ENCODE peak calls at places on chromosomes 16 and 17, in nine cellular contexts. D is CD4-positive, alpha-beta T cell; M is cardiac muscle cell; A is left ventricle myocardium inferior; N is fibroblast of lung; C is mammary epithelial cell; L is A549; U is transverse colon; R is HFFc6. X is an unnamed sample.
A peak's percentile ranks its signal among the peaks of the same experiment; 100 is the strongest.

GRCh38 chr16:21722771-21723460 is 59.1 kb downstream of the OTOA start:
- DNase-seq in D (no peak), M (no peak), A (no peak), N (no peak), C (no peak), L (no peak), U (no peak), R (no peak), X (no peak)

GRCh38 chr17:82303944-82304808 is 13.2 kb downstream of the CD7 start:
- DNase-seq in D (no peak), M (peak; percentile 73), A (no peak), N (no peak), C (no peak), L (no peak), U (no peak), R (no peak), X (no peak)

GRCh38 chr16:28110074-28110473 is 46.6 kb upstream of the GSG1L start:
- DNase-seq in D (no peak), M (peak; percentile 72), A (no peak), N (no peak), C (no peak), L (no peak), U (no peak), R (no peak), X (no peak)

GRCh38 chr17:59547131-59547915 is 18.1 kb upstream of the DHX40 start:
- DNase-seq in D (no peak), M (peak; percentile 43), A (no peak), N (peak; percentile 10), C (no peak), L (no peak), U (no peak), R (no peak), X (no peak)

GRCh38 chr17:75913537-75914210 is 9.0 kb upstream of the MRPL38 start:
- DNase-seq in D (no peak), M (no peak), A (no peak), N (no peak), C (no peak), L (no peak), U (no peak), R (no peak), X (no peak)

GRCh38 chr16:81738831-81739496 is 40.1 kb upstream of the PLCG2 start:
- DNase-seq in D (no peak), M (no peak), A (peak; percentile 53), N (no peak), C (no peak), L (no peak), U (peak; percentile 71), R (no peak), X (no peak)

GRCh38 chr16:88494335-88495154 is 41.5 kb downstream of the ZFPM1 start:
- DNase-seq in D (no peak), M (no peak), A (no peak), N (no peak), C (no peak), L (no peak), U (no peak), R (no peak), X (no peak)

GRCh38 chr16:53282975-53283946 is 151.0 kb upstream of the RBL2 start:
- DNase-seq in D (no peak), M (peak; percentile 62), A (no peak), N (peak; percentile 32), C (peak; percentile 38), L (peak; percentile 65), U (no peak), R (peak; percentile 57), X (no peak)

GRCh38 chr17:10073026-10073425 is 125.4 kb downstream of the GAS7 start:
- DNase-seq in D (no peak), M (no peak), A (no peak), N (no peak), C (peak; percentile 4), L (no peak), U (no peak), R (no peak), X (no peak)

GRCh38 chr17:80112471-80113032 is 11.2 kb downstream of the GAA start:
- DNase-seq in D (no peak), M (no peak), A (no peak), N (no peak), C (no peak), L (no peak), U (no peak), R (no peak), X (no peak)

GRCh38 chr16:12455287-12455798 is 348.3 kb downstream of the CPPED1 start:
- DNase-seq in D (peak; percentile 50), M (peak; percentile 67), A (peak; percentile 42), N (peak; percentile 50), C (peak; percentile 35), L (peak; percentile 62), U (peak; percentile 59), R (peak; percentile 58), X (no peak)

GRCh38 chr17:3693829-3694231 is 2.1 kb downstream of the P2RX5 start:
- DNase-seq in D (no peak), M (no peak), A (no peak), N (no peak), C (no peak), L (no peak), U (peak; percentile 27), R (no peak), X (no peak)

GRCh38 chr17:60857521-60857920 is 179.9 kb downstream of the BCAS3 start:
- DNase-seq in D (no peak), M (no peak), A (no peak), N (no peak), C (no peak), L (no peak), U (no peak), R (no peak), X (no peak)

GRCh38 chr17:77569846-77570564 is 388.5 kb upstream of the TNRC6C start:
- DNase-seq in D (no peak), M (no peak), A (no peak), N (no peak), C (no peak), L (no peak), U (no peak), R (no peak), X (no peak)

GRCh38 chr17:73474370-73474988 is 162.7 kb upstream of the CDC42EP4 start:
- DNase-seq in D (no peak), M (peak; percentile 83), A (peak; percentile 79), N (peak; percentile 61), C (peak; percentile 75), L (peak; percentile 60), U (peak; percentile 67), R (no peak), X (no peak)

GRCh38 chr16:65180986-65181710 is 59.3 kb upstream of the CDH11 start:
- DNase-seq in D (no peak), M (peak; percentile 14), A (no peak), N (no peak), C (no peak), L (no peak), U (no peak), R (no peak), X (no peak)

GRCh38 chr16:58684001-58684353 is 593 bp downstream of the SLC38A7 start:
- DNase-seq in D (no peak), M (peak; percentile 36), A (peak; percentile 15), N (peak; percentile 20), C (peak; percentile 15), L (no peak), U (no peak), R (peak; percentile 22), X (no peak)

GRCh38 chr17:81909966-81910839 is 996 bp downstream of the PCYT2 start:
- DNase-seq in D (no peak), M (no peak), A (no peak), N (no peak), C (no peak), L (no peak), U (peak; percentile 53), R (no peak), X (no peak)

GRCh38 chr17:36825956-36826350 is 111.3 kb upstream of the LHX1 start:
- DNase-seq in D (no peak), M (no peak), A (no peak), N (no peak), C (no peak), L (no peak), U (no peak), R (no peak), X (no peak)

GRCh38 chr17:14048169-14048568 is 21.1 kb upstream of the COX10 start:
- DNase-seq in D (no peak), M (no peak), A (no peak), N (no peak), C (no peak), L (peak; percentile 28), U (no peak), R (no peak), X (no peak)
- TF ChIP-seq CTCF in D (no peak), M (peak; percentile 23), A (peak; percentile 29), N (no peak), C (peak; percentile 55), L (no peak), U (peak; percentile 26), R (peak; percentile 65), X (peak; percentile 30)

DNA sequence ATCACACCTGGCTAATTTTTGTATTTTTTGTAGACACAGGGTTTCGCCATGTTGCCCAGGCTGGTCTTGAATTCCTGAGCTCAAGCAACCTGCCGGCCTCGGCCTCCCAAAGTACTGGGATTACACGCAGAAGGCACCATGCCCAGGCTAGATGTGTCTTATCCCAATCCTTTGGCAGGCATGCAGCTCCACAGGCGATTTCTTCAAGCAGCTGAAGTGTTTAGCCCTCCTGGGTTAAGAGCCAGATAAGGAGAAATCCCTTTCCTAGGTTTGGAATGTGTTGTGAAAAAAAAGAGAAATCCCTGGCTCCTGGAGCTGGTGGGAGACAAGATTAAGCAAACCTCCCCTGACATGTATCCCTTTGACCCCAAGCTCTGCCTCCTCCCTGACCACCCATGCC is 2.1 kb upstream of the NHERF1 start:
- DNase-seq in D (no peak), M (peak; percentile 42), A (peak; percentile 2), N (no peak), C (no peak), L (no peak), U (no peak), R (no peak), X (no peak)
- TF ChIP-seq CTCF in D (no peak), M (no peak), A (no peak), N (no peak), C (no peak), L (no peak), U (no peak), R (no peak), X (no peak)

DNA sequence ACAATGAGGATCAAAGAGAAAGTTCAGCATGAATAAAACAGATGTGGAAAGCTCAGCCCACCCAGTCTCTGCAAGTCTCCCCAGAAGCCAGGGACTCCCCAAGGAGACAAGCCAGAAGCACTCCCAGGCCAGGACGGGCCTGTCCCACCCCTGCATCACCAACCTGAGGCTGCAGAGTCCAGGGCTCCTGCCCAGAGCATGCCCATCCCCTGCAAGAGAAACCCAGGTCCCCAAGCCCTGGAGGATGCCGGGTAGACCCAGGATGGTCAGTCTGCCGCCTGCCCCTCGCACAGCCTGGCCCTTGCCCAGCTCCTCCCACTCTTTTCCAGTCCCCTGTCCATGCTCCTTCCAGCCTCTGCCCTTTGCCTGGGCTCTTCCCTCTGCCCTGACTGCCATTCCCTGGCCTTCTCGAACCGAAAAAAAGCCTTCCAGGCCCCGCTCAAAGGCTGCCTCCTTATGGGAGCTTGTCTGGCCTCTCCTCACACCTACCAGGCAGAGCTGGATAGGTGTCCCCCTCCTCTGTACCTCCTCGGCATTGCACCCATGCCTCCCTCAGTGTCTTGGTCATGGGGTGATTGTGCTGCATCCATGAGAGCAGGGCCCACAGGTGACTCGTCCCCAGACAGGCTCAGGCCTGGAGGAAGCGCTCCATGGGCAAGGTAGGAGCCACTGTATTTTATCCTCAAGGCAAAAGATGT is 44.8 kb downstream of the BEAN1 start:
- DNase-seq in D (no peak), M (no peak), A (no peak), N (no peak), C (peak; percentile 21), L (no peak), U (no peak), R (no peak), X (no peak)
- TF ChIP-seq CTCF in D (no peak), M (no peak), A (no peak), N (no peak), C (no peak), L (no peak), U (no peak), R (no peak), X (no peak)

GRCh38 chr17:67779098-67779672 is 46.1 kb upstream of the BPTF start:
- DNase-seq in D (no peak), M (peak; percentile 90), A (peak; percentile 42), N (peak; percentile 61), C (peak; percentile 14), L (peak; percentile 86), U (peak; percentile 27), R (no peak), X (peak; percentile 16)
- TF ChIP-seq CTCF in D (no peak), M (peak; percentile 72), A (peak; percentile 67), N (peak; percentile 46), C (peak; percentile 57), L (peak; percentile 81), U (peak; percentile 80), R (peak; percentile 77), X (peak; percentile 69)

X was measured in AG04449.